ENCODE peak calls at places on chromosomes 6 and 20, in six cellular contexts. S is brain microvascular endothelial cell, I is endodermal cell, M is left ventricle myocardium inferior, Y is heart left ventricle, H is fibroblast of lung. V is an unnamed sample.

GRCh38 chr6:44367686-44368085 is 19.8 kb upstream of the CDC5L start:
- DNase-seq in S (no peak), I (no peak), M (no peak), Y (no peak), H (no peak), V (peak; percentile 70)

GRCh38 chr20:483791-484644 is 21.7 kb upstream of the TBC1D20 start:
- DNase-seq in S (no peak), I (no peak), M (peak; percentile 60), Y (peak; percentile 59), H (no peak), V (no peak)

GRCh38 chr6:136401749-136402148 is 112.1 kb upstream of the BCLAF1 start:
- DNase-seq in S (no peak), I (no peak), M (no peak), Y (no peak), H (peak; percentile 19), V (no peak)

GRCh38 chr6:41427642-41428401 is 92.4 kb downstream of the NCR2 start:
- DNase-seq in S (no peak), I (peak; percentile 84), M (peak; percentile 43), Y (peak; percentile 42), H (no peak), V (no peak)

GRCh38 chr20:5195655-5196054 is 68.8 kb downstream of the CDS2 start:
- DNase-seq in S (peak; percentile 38), I (no peak), M (no peak), Y (no peak), H (peak; percentile 13), V (no peak)

GRCh38 chr6:131387706-131388455 is 185.1 kb upstream of the ARG1 start:
- DNase-seq in S (no peak), I (no peak), M (no peak), Y (no peak), H (no peak), V (no peak)

GRCh38 chr6:140858381-140858971 is 1274.2 kb upstream of the GJE1 start:
- DNase-seq in S (no peak), I (no peak), M (no peak), Y (no peak), H (no peak), V (no peak)

GRCh38 chr20:36988494-36988966 is 37.0 kb upstream of the SAMHD1 start:
- DNase-seq in S (peak; percentile 34), I (no peak), M (no peak), Y (no peak), H (peak; percentile 11), V (no peak)

GRCh38 chr20:45919536-45919933 is 7.6 kb upstream of the PLTP start:
- DNase-seq in S (peak; percentile 87), I (no peak), M (peak; percentile 86), Y (peak; percentile 87), H (peak; percentile 97), V (no peak)

GRCh38 chr6:148947621-148948444 is 201.0 kb downstream of the UST start:
- DNase-seq in S (peak; percentile 84), I (peak; percentile 97), M (peak; percentile 79), Y (peak; percentile 76), H (peak; percentile 88), V (peak; percentile 82)

GRCh38 chr6:75493400-75494064 is at the start of gene FILIP1:
- DNase-seq in S (peak; percentile 87), I (peak; percentile 56), M (peak; percentile 59), Y (peak; percentile 83), H (peak; percentile 60), V (peak; percentile 75)

GRCh38 chr20:21517566-21518277 is 3.9 kb upstream of the NKX2-2 start:
- DNase-seq in S (no peak), I (peak; percentile 73), M (no peak), Y (no peak), H (no peak), V (no peak)

GRCh38 chr20:35478804-35479472 is 23.5 kb downstream of the CEP250 start:
- DNase-seq in S (peak; percentile 4), I (peak; percentile 85), M (no peak), Y (no peak), H (no peak), V (peak; percentile 21)

GRCh38 chr6:162615016-162615717 is 112.4 kb downstream of the PRKN start:
- DNase-seq in S (no peak), I (no peak), M (no peak), Y (no peak), H (peak; percentile 88), V (no peak)

GRCh38 chr6:106477158-106477557 is 116.6 kb downstream of the CRYBG1 start:
- DNase-seq in S (no peak), I (no peak), M (no peak), Y (no peak), H (no peak), V (no peak)

GRCh38 chr6:3364391-3364790 is 92.5 kb downstream of the SLC22A23 start:
- DNase-seq in S (no peak), I (peak; percentile 65), M (no peak), Y (no peak), H (no peak), V (no peak)

GRCh38 chr6:160461641-160462040 is 113.5 kb downstream of the SLC22A3 start:
- DNase-seq in S (peak; percentile 24), I (no peak), M (no peak), Y (no peak), H (peak; percentile 12), V (no peak)

GRCh38 chr6:165178056-165178455 is 131.3 kb downstream of the C6orf118 start:
- DNase-seq in S (no peak), I (no peak), M (no peak), Y (no peak), H (no peak), V (no peak)

GRCh38 chr6:54876365-54876764 is 29.8 kb downstream of the FAM83B start:
- DNase-seq in S (no peak), I (no peak), M (no peak), Y (no peak), H (no peak), V (no peak)

GRCh38 chr20:51134405-51134804 is 111.5 kb upstream of the KCNG1 start:
- DNase-seq in S (no peak), I (peak; percentile 23), M (no peak), Y (no peak), H (no peak), V (no peak)

GRCh38 chr6:112979830-112980229 is 632.7 kb downstream of the RFPL4B start:
- DNase-seq in S (peak; percentile 16), I (no peak), M (no peak), Y (peak; percentile 59), H (no peak), V (no peak)

GRCh38 chr20:31637660-31638059 is at the start of gene COX4I2:
- DNase-seq in S (no peak), I (peak; percentile 56), M (peak; percentile 60), Y (peak; percentile 72), H (no peak), V (no peak)
- H3K27ac ChIP-seq in S (no peak within 1 kb of the TSS), I (no peak within 1 kb of the TSS), M (peak within 1 kb of the TSS; percentile 85), Y (peak within 1 kb of the TSS; percentile 68), H (no peak within 1 kb of the TSS), V (peak within 1 kb of the TSS; percentile 58)

DNA sequence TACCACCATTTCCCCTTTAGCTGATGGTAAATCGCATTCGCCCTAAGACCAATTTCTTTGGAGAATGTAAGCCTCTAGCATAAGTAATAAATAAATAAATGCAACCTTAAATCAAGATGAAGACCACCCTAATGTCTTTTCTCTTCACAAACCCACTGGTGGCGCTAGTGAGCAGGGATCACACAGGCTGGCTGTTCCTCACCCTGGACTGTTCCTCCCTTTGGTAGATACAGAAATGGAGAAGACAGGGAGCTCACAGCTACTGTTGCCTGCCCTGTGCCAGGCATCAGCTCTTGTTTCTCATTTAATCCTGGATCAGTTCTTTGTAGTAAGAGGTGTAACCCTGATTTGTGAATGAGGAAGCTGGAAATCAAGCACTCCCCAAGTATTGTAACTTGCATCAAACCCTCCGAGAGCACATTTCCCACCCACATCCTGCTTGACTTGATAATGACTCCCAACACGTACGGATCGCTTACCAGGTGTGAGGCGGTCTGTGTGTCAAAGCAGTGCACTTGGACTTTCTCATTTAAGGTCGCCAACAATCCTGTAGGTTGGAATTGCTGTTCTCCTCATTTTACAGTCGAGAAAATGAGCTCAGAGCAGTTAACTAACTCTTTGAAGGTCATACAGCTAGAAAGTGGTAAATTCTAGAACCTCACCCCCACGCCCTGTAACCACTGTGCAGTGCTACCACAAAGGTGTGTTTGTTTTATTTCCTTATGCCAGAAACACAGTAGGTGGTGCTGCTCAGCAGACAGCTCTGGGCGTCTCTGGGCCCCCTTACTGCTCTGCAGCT is 236.2 kb downstream of the TSHZ2 start:
- DNase-seq in S (no peak), I (peak; percentile 89), M (no peak), Y (no peak), H (no peak), V (no peak)
- TF ChIP-seq CTCF in S (no peak), I (peak; percentile 86), M (no peak), Y (no peak), H (no peak), V (peak; percentile 25)

GRCh38 chr6:89589297-89590074 is 49.1 kb downstream of the LYRM2 start:
- DNase-seq in S (no peak), I (peak; percentile 96), M (no peak), Y (no peak), H (no peak), V (peak; percentile 58)
- H3K27ac ChIP-seq in S (no peak overlapping the region), I (peak overlapping the region; percentile 71), M (no peak overlapping the region), Y (no peak overlapping the region), H (no peak overlapping the region), V (no peak overlapping the region)

GRCh38 chr6:32192608-32193039 is at the start of gene GPSM3:
- DNase-seq in S (peak; percentile 16), I (peak; percentile 68), M (peak; percentile 73), Y (peak; percentile 74), H (peak; percentile 37), V (no peak)
- TF ChIP-seq CTCF in S (no peak), I (no peak), M (no peak), Y (no peak), H (no peak), V (no peak)